ENCODE peak calls at places on chromosomes 2 and 18, in eight cellular contexts. E is neuronal stem cell; G is IMR-90; R is mammary epithelial cell; S is hepatocyte; W is Karpas-422; O is CD8-positive, alpha-beta memory T cell; C is aorta. V is an unnamed sample.
A peak's percentile ranks its signal among the peaks of the same experiment; 100 is the strongest.

GRCh38 chr2:10356459-10356851 is 53.8 kb downstream of the HPCAL1 start:
- DNase-seq in E (no peak), G (no peak), R (no peak), S (no peak), W (no peak), O (no peak), C (peak; percentile 75), V (no peak)

GRCh38 chr2:239894276-239894675 is 130.9 kb downstream of the NDUFA10 start:
- DNase-seq in E (no peak), G (no peak), R (no peak), S (no peak), W (no peak), O (no peak), C (peak; percentile 28), V (no peak)

GRCh38 chr2:170123593-170123992 is 54.4 kb upstream of the MYO3B start:
- DNase-seq in E (no peak), G (peak; percentile 27), R (peak; percentile 22), S (peak; percentile 42), W (no peak), O (no peak), C (no peak), V (peak; percentile 17)

GRCh38 chr2:64937341-64938230 is 51.6 kb upstream of the SLC1A4 start:
- DNase-seq in E (no peak), G (no peak), R (no peak), S (no peak), W (no peak), O (no peak), C (no peak), V (no peak)

GRCh38 chr2:177466337-177467195 is 74.0 kb downstream of the AGPS start:
- DNase-seq in E (no peak), G (peak; percentile 3), R (no peak), S (no peak), W (no peak), O (no peak), C (peak; percentile 72), V (no peak)

GRCh38 chr2:218717262-218717661 is 6.6 kb downstream of the TTLL4 start:
- DNase-seq in E (no peak), G (peak; percentile 51), R (peak; percentile 57), S (peak; percentile 63), W (no peak), O (no peak), C (no peak), V (no peak)

GRCh38 chr2:183349046-183349445 is 224.8 kb downstream of the NUP35 start:
- DNase-seq in E (no peak), G (no peak), R (no peak), S (no peak), W (peak; percentile 42), O (no peak), C (no peak), V (no peak)

GRCh38 chr2:207897541-207898353 is 127.6 kb downstream of the PLEKHM3 start:
- DNase-seq in E (peak; percentile 84), G (no peak), R (no peak), S (no peak), W (no peak), O (no peak), C (no peak), V (peak; percentile 56)

GRCh38 chr18:35326695-35327387 is 17.4 kb downstream of the ZNF24 start:
- DNase-seq in E (no peak), G (no peak), R (no peak), S (no peak), W (no peak), O (no peak), C (no peak), V (no peak)

GRCh38 chr2:231169475-231169874 is 29.0 kb upstream of the ARMC9 start:
- DNase-seq in E (no peak), G (no peak), R (no peak), S (no peak), W (no peak), O (no peak), C (no peak), V (no peak)

GRCh38 chr2:231187736-231188505 is 10.5 kb upstream of the ARMC9 start:
- DNase-seq in E (no peak), G (peak; percentile 24), R (no peak), S (peak; percentile 63), W (no peak), O (no peak), C (peak; percentile 93), V (no peak)

GRCh38 chr2:104853926-104854506 is at the start of gene POU3F3:
- DNase-seq in E (peak; percentile 96), G (no peak), R (no peak), S (peak; percentile 73), W (no peak), O (peak; percentile 48), C (peak; percentile 89), V (peak; percentile 91)

GRCh38 chr2:121210691-121211090 is 74.3 kb downstream of the TFCP2L1 start:
- DNase-seq in E (no peak), G (no peak), R (no peak), S (peak; percentile 55), W (no peak), O (no peak), C (no peak), V (peak; percentile 72)

GRCh38 chr2:206435738-206436137 is 7.6 kb upstream of the ADAM23 start:
- DNase-seq in E (no peak), G (no peak), R (no peak), S (no peak), W (no peak), O (no peak), C (no peak), V (no peak)

GRCh38 chr2:197838036-197838435 is 33.6 kb downstream of the PLCL1 start:
- DNase-seq in E (no peak), G (peak; percentile 36), R (no peak), S (no peak), W (no peak), O (peak; percentile 36), C (no peak), V (no peak)

GRCh38 chr18:52339891-52340371 is at the start of gene DCC:
- DNase-seq in E (peak; percentile 67), G (peak; percentile 45), R (peak; percentile 53), S (peak; percentile 77), W (no peak), O (no peak), C (no peak), V (peak; percentile 37)

GRCh38 chr2:7701807-7702206 is 784.6 kb downstream of the RNF144A start:
- DNase-seq in E (no peak), G (no peak), R (no peak), S (no peak), W (no peak), O (no peak), C (no peak), V (no peak)

GRCh38 chr2:171172980-171173542 is 12.4 kb upstream of the TLK1 start:
- DNase-seq in E (no peak), G (peak; percentile 48), R (no peak), S (no peak), W (no peak), O (no peak), C (no peak), V (no peak)

GRCh38 chr2:135299656-135300244 is 231.3 kb downstream of the ZRANB3 start:
- DNase-seq in E (no peak), G (peak; percentile 38), R (peak; percentile 57), S (no peak), W (no peak), O (no peak), C (no peak), V (no peak)

DNA sequence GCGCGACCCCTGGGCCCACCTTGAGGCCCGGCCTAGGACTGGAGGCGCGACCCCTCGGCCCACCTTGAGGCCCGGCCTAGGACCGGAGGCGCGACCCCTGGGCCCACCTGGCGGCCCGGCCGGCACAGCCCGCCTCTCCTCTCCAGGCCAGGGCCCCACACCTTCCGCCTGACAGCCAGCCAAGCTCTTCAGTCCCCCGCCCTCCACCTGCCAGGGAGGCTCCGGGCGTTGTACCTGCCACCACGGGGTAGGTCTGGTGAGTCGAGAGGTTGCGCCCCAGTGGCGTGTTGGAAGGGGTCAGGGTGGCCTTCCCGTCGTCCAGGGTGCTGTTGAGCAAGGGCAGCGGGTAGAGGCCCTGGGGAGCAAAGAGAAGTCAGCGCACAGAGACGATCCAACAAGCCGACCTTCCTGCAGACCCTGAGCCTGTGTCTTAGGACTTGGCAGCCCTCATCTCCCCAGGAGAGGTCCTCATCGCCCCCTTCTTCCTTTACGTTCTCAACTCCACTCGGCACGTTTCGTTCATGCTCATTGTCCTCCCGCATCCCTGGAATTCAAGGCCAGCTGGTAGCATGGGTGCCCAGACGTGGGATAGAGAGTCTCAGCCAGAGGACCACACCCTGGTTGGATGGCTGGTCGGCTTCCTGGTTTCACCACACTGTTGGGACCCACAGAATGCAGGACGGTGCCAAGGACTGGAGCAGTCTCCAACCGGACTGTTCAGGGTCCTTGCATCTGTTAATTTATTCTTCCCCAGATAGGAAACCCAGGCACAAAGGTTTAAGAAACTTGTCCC is 42.2 kb downstream of the PAX8 start:
- DNase-seq in E (no peak), G (no peak), R (peak; percentile 17), S (no peak), W (no peak), O (no peak), C (no peak), V (no peak)
- H3K4me3 ChIP-seq in E (no peak overlapping the region), G (peak overlapping the region; percentile 13), R (no peak overlapping the region), S (no peak overlapping the region), W (no peak overlapping the region), O (no peak overlapping the region), C (no peak overlapping the region), V (peak overlapping the region; percentile 97)

DNA sequence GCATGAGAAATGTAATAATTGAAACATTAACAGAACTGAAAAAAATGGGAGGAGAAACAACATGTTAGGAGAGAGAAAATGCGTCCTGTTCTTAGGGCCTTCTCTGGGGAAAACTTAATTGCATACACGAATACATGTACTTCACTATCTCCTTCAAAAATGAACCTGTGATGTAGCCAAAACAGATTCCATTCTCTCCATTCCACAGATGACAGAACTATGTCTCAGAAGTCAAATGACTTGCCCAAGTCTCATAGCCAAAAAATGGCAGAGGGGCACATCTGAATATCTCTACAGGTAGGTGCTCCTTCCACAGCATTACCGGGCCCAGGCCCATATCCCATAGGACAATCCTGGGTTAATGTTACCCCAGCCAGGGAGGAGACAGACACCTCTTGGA is 3.9 kb upstream of the DCTN1 start:
- DNase-seq in E (no peak), G (peak; percentile 36), R (no peak), S (no peak), W (no peak), O (no peak), C (no peak), V (no peak)
- H3K4me3 ChIP-seq in E (no peak overlapping the region), G (no peak overlapping the region), R (no peak overlapping the region), S (no peak overlapping the region), W (no peak overlapping the region), O (no peak overlapping the region), C (no peak overlapping the region), V (no peak overlapping the region)

DNA sequence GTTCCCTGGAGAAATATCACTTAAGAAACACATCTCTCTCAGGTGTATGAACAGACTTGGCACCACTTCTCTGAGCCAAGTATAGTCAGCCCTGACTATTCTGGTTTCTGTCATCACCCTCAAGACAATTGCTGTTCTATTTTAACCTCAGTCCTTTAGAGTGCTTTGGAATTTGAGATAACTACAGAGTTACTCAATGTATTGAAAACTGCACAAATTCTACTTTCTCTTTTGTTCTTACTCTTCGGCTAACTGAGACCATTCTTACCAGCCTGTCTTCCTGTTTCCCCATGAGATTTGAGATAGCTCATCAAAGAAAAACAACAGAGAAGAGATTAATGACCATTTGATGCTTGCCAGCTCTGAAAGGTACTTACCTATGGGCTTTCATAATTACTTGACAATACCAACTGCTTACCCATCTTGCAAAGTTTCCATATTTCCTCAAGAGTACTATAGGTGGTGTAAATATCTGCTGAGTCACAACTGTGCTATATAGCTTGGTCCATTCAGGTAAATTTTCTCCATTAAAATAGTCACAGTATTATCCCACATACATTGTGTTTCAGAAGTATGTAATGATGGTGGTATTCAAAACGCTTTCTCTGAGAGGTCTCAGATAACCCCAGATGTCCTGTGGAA is 467.5 kb upstream of the CHST9 start:
- DNase-seq in E (no peak), G (no peak), R (peak; percentile 42), S (no peak), W (no peak), O (no peak), C (no peak), V (no peak)
- H3K4me3 ChIP-seq in E (no peak overlapping the region), G (no peak overlapping the region), R (no peak overlapping the region), S (no peak overlapping the region), W (no peak overlapping the region), O (no peak overlapping the region), C (no peak overlapping the region), V (no peak overlapping the region)

GRCh38 chr18:56987236-56987635 is 159.7 kb upstream of the BOD1L2 start:
- DNase-seq in E (no peak), G (no peak), R (no peak), S (no peak), W (no peak), O (no peak), C (no peak), V (no peak)
- H3K4me3 ChIP-seq in E (no peak overlapping the region), G (no peak overlapping the region), R (no peak overlapping the region), S (no peak overlapping the region), W (no peak overlapping the region), O (no peak overlapping the region), C (no peak overlapping the region), V (no peak overlapping the region)